ENCODE peak calls at places on chromosomes 3 and 15, in nine cellular contexts. U is NCI-H1105 treated with DMSO at 0.1 percent for 48 hours; C is AG20443; Y is activated naive CD4-positive, alpha-beta T cell treated with anti-CD3 and anti-CD28 coated beads for 36 hours; T is H4; G is stimulated activated CD4-positive, alpha-beta T cell treated with anti-CD3 and anti-CD28 coated beads, Interleukin-2, amount 100 ng/mL, for 48 hours; N is small intestine; Z is nucleus accumbens; X is activated B cell treated with CpG ODN at 0.5 μM for 24 hours. E is an unnamed sample.

GRCh38 chr3:19688767-19689166 is 245.2 kb downstream of the EFHB start:
- DNase-seq in Z (no peak), T (no peak), C (no peak), Y (no peak), X (no peak), G (no peak), N (no peak), U (no peak), E (no peak)

GRCh38 chr15:58070801-58071418 is 5.4 kb upstream of the ALDH1A2 start:
- DNase-seq in N (peak), C (peak), X (no peak), Z (peak), U (peak), Y (peak), T (peak), G (peak), E (no peak)

GRCh38 chr3:157355276-157355675 is 81.4 kb upstream of the PTX3 start:
- DNase-seq in U (no peak), C (no peak), Y (no peak), T (no peak), Z (no peak), G (no peak), X (no peak), N (no peak), E (no peak)

GRCh38 chr3:13362551-13362950 is 57.6 kb downstream of the NUP210 start:
- DNase-seq in Z (no peak), N (no peak), T (no peak), Y (no peak), G (no peak), U (no peak), C (no peak), X (no peak), E (no peak)

GRCh38 chr15:55170361-55170760 is 26.4 kb downstream of the RSL24D1 start:
- DNase-seq in G (no peak), U (no peak), N (no peak), Y (no peak), C (no peak), Z (no peak), X (no peak), T (no peak), E (no peak)

GRCh38 chr3:157501863-157502262 is 1.4 kb downstream of the VEPH1 start:
- DNase-seq in Z (no peak), G (no peak), N (no peak), X (no peak), Y (no peak), C (no peak), U (no peak), T (no peak), E (no peak)

GRCh38 chr3:32420138-32420981 is 28.7 kb downstream of the CMTM7 start:
- DNase-seq in T (no peak), Z (no peak), C (no peak), X (peak), U (no peak), N (no peak), G (no peak), Y (peak), E (no peak)

GRCh38 chr3:146503459-146504202 is 34.3 kb upstream of the PLSCR2 start:
- DNase-seq in N (no peak), C (peak), Z (no peak), X (no peak), T (peak), U (no peak), G (peak), Y (no peak), E (no peak)

GRCh38 chr15:67501836-67502461 is 19.0 kb upstream of the C15orf61 start:
- DNase-seq in N (no peak), G (no peak), T (no peak), X (no peak), C (peak), U (peak), Z (no peak), Y (no peak), E (no peak)

GRCh38 chr3:152268501-152269422 is at the start of gene MBNL1:
- DNase-seq in T (peak), U (peak), Z (peak), C (peak), Y (peak), N (peak), G (peak), X (peak), E (peak)

GRCh38 chr3:128404276-128405062 is 62.2 kb downstream of the DNAJB8 start:
- DNase-seq in N (no peak), C (no peak), Z (no peak), G (no peak), T (no peak), X (no peak), U (no peak), Y (no peak), E (no peak)

GRCh38 chr3:43181202-43181910 is 75.5 kb upstream of the POMGNT2 start:
- DNase-seq in X (no peak), Y (peak), Z (no peak), T (no peak), C (no peak), U (no peak), G (no peak), N (peak), E (peak)

GRCh38 chr15:75810874-75811498 is 32.3 kb upstream of the UBE2Q2 start:
- DNase-seq in U (no peak), N (no peak), Y (no peak), G (no peak), T (no peak), Z (no peak), C (no peak), X (no peak), E (no peak)

GRCh38 chr15:68991723-68992122 is 22.8 kb upstream of the NOX5 start:
- DNase-seq in G (no peak), X (no peak), T (no peak), N (peak), U (peak), Y (no peak), C (no peak), Z (no peak), E (no peak)

GRCh38 chr3:8524656-8525399 is 23.2 kb downstream of the LMCD1 start:
- DNase-seq in X (no peak), G (no peak), N (no peak), Y (no peak), T (no peak), C (no peak), Z (no peak), U (no peak), E (no peak)

GRCh38 chr3:66472313-66473134 is 28.3 kb downstream of the LRIG1 start:
- DNase-seq in G (no peak), X (peak), N (peak), C (peak), T (peak), Y (peak), U (no peak), Z (no peak), E (no peak)

GRCh38 chr3:44365952-44366351 is 27.4 kb downstream of the TCAIM start:
- DNase-seq in G (no peak), Z (no peak), N (no peak), Y (no peak), C (no peak), T (no peak), X (no peak), U (no peak), E (no peak)

GRCh38 chr15:48385431-48385830 is 54.2 kb downstream of the DUT start:
- DNase-seq in Y (no peak), N (no peak), U (no peak), G (no peak), Z (no peak), C (peak), T (peak), X (no peak), E (no peak)

GRCh38 chr15:64229129-64229724 is 66.4 kb upstream of the PPIB start:
- DNase-seq in C (no peak), T (no peak), Y (no peak), N (no peak), X (no peak), Z (no peak), G (no peak), U (no peak), E (no peak)

GRCh38 chr15:89203705-89204273 is 17.6 kb downstream of the RLBP1 start:
- DNase-seq in X (no peak), Z (no peak), U (no peak), T (no peak), G (no peak), C (no peak), N (no peak), Y (peak), E (peak)

GRCh38 chr3:108524547-108524946 is 14.2 kb upstream of the MYH15 start:
- DNase-seq in C (no peak), G (no peak), X (no peak), Z (no peak), T (no peak), U (no peak), Y (no peak), N (no peak), E (no peak)

GRCh38 chr3:101509276-101509675 is 3.7 kb downstream of the SENP7 start:
- DNase-seq in T (no peak), G (no peak), Y (no peak), Z (no peak), U (no peak), N (no peak), X (no peak), C (no peak), E (no peak)

GRCh38 chr3:126339466-126339865 is 17.7 kb downstream of the KLF15 start:
- DNase-seq in U (no peak), X (no peak), Z (no peak), N (no peak), G (no peak), C (no peak), T (no peak), Y (no peak), E (no peak)

GRCh38 chr3:99648091-99648490 is 9.7 kb downstream of the COL8A1 start:
- DNase-seq in Y (no peak), C (peak), X (no peak), Z (no peak), N (peak), U (no peak), G (no peak), T (no peak), E (no peak)

GRCh38 chr3:119825820-119826219 is 43.9 kb downstream of the NR1I2 start:
- DNase-seq in Z (no peak), T (no peak), Y (no peak), N (peak), G (no peak), X (no peak), U (no peak), C (no peak), E (no peak)

GRCh38 chr3:172539273-172539672 is 16.0 kb upstream of the TNFSF10 start:
- DNase-seq in N (no peak), X (no peak), Y (no peak), U (no peak), G (no peak), Z (no peak), C (no peak), T (no peak), E (no peak)

GRCh38 chr15:81752974-81753373 is 292.8 kb downstream of the MEX3B start:
- DNase-seq in X (no peak), N (no peak), C (no peak), U (no peak), T (no peak), Z (no peak), G (no peak), Y (no peak), E (no peak)

GRCh38 chr3:56314842-56315241 is 153.4 kb downstream of the ERC2 start:
- DNase-seq in N (no peak), G (no peak), Z (no peak), Y (no peak), X (no peak), T (peak), C (peak), U (no peak), E (no peak)

GRCh38 chr3:56424357-56424756 is 43.9 kb downstream of the ERC2 start:
- DNase-seq in N (no peak), C (no peak), Z (no peak), G (no peak), T (no peak), X (no peak), U (no peak), Y (no peak), E (no peak)

GRCh38 chr3:52982839-52983238 is 63.0 kb downstream of the SFMBT1 start:
- DNase-seq in U (no peak), X (no peak), N (no peak), Z (no peak), Y (peak), G (no peak), T (no peak), C (no peak), E (no peak)

GRCh38 chr3:16177962-16178627 is 3.6 kb downstream of the GALNT15 start:
- DNase-seq in G (peak), N (peak), Z (no peak), U (no peak), X (peak), C (peak), T (peak), Y (peak), E (peak)

GRCh38 chr3:176992565-176992964 is 204.7 kb downstream of the TBL1XR1 start:
- DNase-seq in C (no peak), G (no peak), N (no peak), Z (no peak), Y (no peak), U (no peak), T (no peak), X (no peak), E (no peak)

GRCh38 chr3:134092231-134092701 is 62.5 kb upstream of the SLCO2A1 start:
- DNase-seq in G (no peak), C (no peak), Z (no peak), X (no peak), N (peak), Y (no peak), T (no peak), U (no peak), E (no peak)

GRCh38 chr15:61063875-61064320 is 165.2 kb downstream of the RORA start:
- DNase-seq in C (no peak), T (no peak), G (no peak), Z (no peak), N (peak), X (no peak), U (peak), Y (no peak), E (no peak)

GRCh38 chr15:48370460-48370859 is 39.2 kb downstream of the DUT start:
- DNase-seq in X (no peak), N (no peak), G (no peak), U (no peak), C (peak), Y (no peak), T (peak), Z (no peak), E (no peak)

GRCh38 chr15:68279779-68280745 is 2.5 kb downstream of the FEM1B start:
- DNase-seq in Y (no peak), X (no peak), Z (no peak), T (no peak), G (no peak), U (no peak), N (peak), C (no peak), E (no peak)

GRCh38 chr3:312170-312569 is 115.6 kb downstream of the CHL1 start:
- DNase-seq in Y (no peak), Z (no peak), N (peak), U (peak), C (no peak), G (no peak), T (no peak), X (no peak), E (no peak)

E was measured in stimulated activated CD8-positive, alpha-beta memory T cell treated with anti-CD3 and anti-CD28 coated beads, Interleukin-7, amount 100 ng/mL, for 4 hours.